ENCODE peak calls at places on chromosomes 4 and X, in eight cellular contexts. V is GM06990; C is sigmoid colon; B is KBM-7; Q is Daoy; L is fibroblast of the conjunctiva; H is head of caudate nucleus; I is CD4-positive, alpha-beta T cell. Z is an unnamed sample.

GRCh38 chr4:156738756-156739155 is 232.8 kb downstream of the PDGFC start:
- DNase-seq in H (no peak), L (no peak), C (no peak), V (no peak), I (no peak), B (no peak), Q (no peak), Z (no peak)

GRCh38 chr4:169484485-169484884 is 127.9 kb downstream of the NEK1 start:
- DNase-seq in Q (no peak), L (no peak), B (no peak), V (no peak), I (no peak), C (no peak), H (peak), Z (no peak)

GRCh38 chrX:24658421-24658820 is 11.3 kb upstream of the PCYT1B start:
- DNase-seq in Q (no peak), B (no peak), V (no peak), I (no peak), C (no peak), L (no peak), H (no peak), Z (no peak)

GRCh38 chrX:13761606-13762005 is 27.1 kb downstream of the OFD1 start:
- DNase-seq in V (peak), L (peak), B (no peak), Q (no peak), I (no peak), H (no peak), C (no peak), Z (no peak)

GRCh38 chr4:113256946-113257345 is 207.5 kb downstream of the ANK2 start:
- DNase-seq in I (no peak), H (no peak), B (no peak), C (no peak), Q (no peak), L (peak), V (no peak), Z (no peak)

GRCh38 chrX:10903518-10903917 is 207.6 kb upstream of the HCCS start:
- DNase-seq in B (no peak), I (no peak), H (no peak), Q (no peak), C (no peak), L (no peak), V (no peak), Z (no peak)

GRCh38 chrX:117839544-117839943 is 277.1 kb downstream of the KLHL13 start:
- DNase-seq in B (peak), H (no peak), I (no peak), V (no peak), Q (no peak), C (no peak), L (no peak), Z (no peak)

GRCh38 chrX:267771-268261 is 13.4 kb upstream of the PLCXD1 start:
- DNase-seq in B (no peak), H (peak), L (no peak), V (no peak), Q (no peak), I (no peak), C (peak), Z (no peak)

GRCh38 chr4:38663801-38664703 is at the start of gene KLF3:
- DNase-seq in L (peak), I (peak), Q (peak), H (peak), V (peak), B (peak), C (peak), Z (peak)

GRCh38 chr4:8038702-8039251 is 99.1 kb upstream of the AFAP1 start:
- DNase-seq in I (no peak), V (no peak), C (no peak), B (no peak), Q (no peak), L (no peak), H (no peak), Z (no peak)

GRCh38 chr4:94583938-94584641 is 132.3 kb downstream of the PDLIM5 start:
- DNase-seq in B (no peak), I (no peak), L (no peak), C (no peak), H (no peak), Q (no peak), V (no peak), Z (no peak)

GRCh38 chr4:54659213-54660144 is 1.7 kb downstream of the KIT start:
- DNase-seq in V (peak), Q (no peak), L (no peak), I (no peak), C (no peak), B (peak), H (no peak), Z (no peak)

GRCh38 chr4:177464026-177464425 is 21.8 kb upstream of the AGA start:
- DNase-seq in V (no peak), L (no peak), C (no peak), Q (no peak), I (no peak), B (no peak), H (no peak), Z (no peak)

GRCh38 chrX:23773601-23774175 is 9.3 kb upstream of the SAT1 start:
- DNase-seq in L (no peak), B (peak), C (no peak), H (no peak), I (no peak), Q (peak), V (no peak), Z (no peak)

GRCh38 chrX:96394566-96394965 is 290.1 kb upstream of the DIAPH2 start:
- DNase-seq in C (no peak), H (no peak), B (no peak), I (no peak), V (no peak), L (no peak), Q (no peak), Z (no peak)

GRCh38 chrX:154372612-154373022 is 1.8 kb downstream of the FLNA start:
- DNase-seq in I (no peak), L (no peak), V (no peak), B (no peak), Q (no peak), C (no peak), H (no peak), Z (no peak)

GRCh38 chrX:131649741-131650140 is 105.9 kb downstream of the OR13H1 start:
- DNase-seq in B (no peak), Q (peak), L (no peak), I (no peak), H (no peak), V (no peak), C (no peak), Z (no peak)

GRCh38 chr4:100842856-100843255 is 325.0 kb upstream of the EMCN start:
- DNase-seq in H (no peak), L (no peak), C (no peak), V (no peak), Q (no peak), I (no peak), B (no peak), Z (no peak)

GRCh38 chrX:73765776-73766465 is 202.9 kb downstream of the CHIC1 start:
- DNase-seq in V (no peak), I (no peak), B (no peak), C (no peak), L (no peak), Q (no peak), H (no peak), Z (no peak)

GRCh38 chrX:103431316-103431715 is 55.0 kb downstream of the BEX3 start:
- DNase-seq in B (no peak), L (no peak), C (no peak), Q (peak), I (no peak), V (no peak), H (no peak), Z (no peak)

GRCh38 chrX:17496407-17496806 is 121.4 kb downstream of the NHS start:
- DNase-seq in Q (no peak), I (no peak), B (no peak), H (no peak), L (no peak), C (no peak), V (no peak), Z (no peak)

GRCh38 chr4:57320880-57321279 is 210.7 kb upstream of the IGFBP7 start:
- DNase-seq in L (no peak), H (no peak), Q (no peak), C (no peak), I (no peak), B (no peak), V (no peak), Z (no peak)

Z was measured in GOT3.